ENCODE peak calls at places on chromosomes 5 and 9, in four cellular contexts. T is heart left ventricle; I is SJSA1; B is Jurkat, Clone E6-1. Q is an unnamed sample.
A peak's percentile ranks its signal among the peaks of the same experiment; 100 is the strongest.

GRCh38 chr9:89576404-89576824 is 28.4 kb upstream of the GADD45G start:
- DNase-seq in B (peak; percentile 54), I (peak; percentile 15), T (no peak), Q (peak; percentile 60)

GRCh38 chr5:131999991-132000490 is 11.4 kb downstream of the ACSL6 start:
- DNase-seq in T (no peak), I (no peak), B (no peak), Q (no peak)

GRCh38 chr9:133914483-133915342 is 77.4 kb downstream of the VAV2 start:
- DNase-seq in B (peak; percentile 16), I (no peak), T (no peak), Q (no peak)

GRCh38 chr5:148910686-148911361 is 84.4 kb downstream of the ADRB2 start:
- DNase-seq in I (peak; percentile 99), T (no peak), B (no peak), Q (no peak)

GRCh38 chr9:133369419-133369818 is 6.4 kb downstream of the SURF4 start:
- DNase-seq in I (no peak), B (no peak), T (no peak), Q (no peak)

GRCh38 chr9:70581214-70581966 is 166.9 kb upstream of the KLF9 start:
- DNase-seq in B (no peak), I (no peak), T (no peak), Q (no peak)

GRCh38 chr9:18896531-18897179 is 136.4 kb downstream of the SAXO1 start:
- DNase-seq in I (no peak), B (peak; percentile 69), T (no peak), Q (no peak)

GRCh38 chr9:561430-561829 is 280.1 kb upstream of the DMRT1 start:
- DNase-seq in B (no peak), T (no peak), I (peak; percentile 12), Q (no peak)

GRCh38 chr5:98096155-98096554 is 677.3 kb upstream of the RGMB start:
- DNase-seq in I (peak; percentile 43), T (no peak), B (no peak), Q (no peak)

GRCh38 chr9:134225186-134225585 is 60.8 kb upstream of the RNU6ATAC start:
- DNase-seq in T (no peak), B (no peak), I (no peak), Q (no peak)

GRCh38 chr9:126148523-126148870 is 178.1 kb upstream of the MVB12B start:
- DNase-seq in B (no peak), T (no peak), I (no peak), Q (no peak)

GRCh38 chr5:54514269-54514668 is 3.3 kb upstream of the SNX18 start:
- DNase-seq in T (no peak), I (no peak), B (no peak), Q (no peak)

GRCh38 chr9:134689320-134690181 is 47.9 kb downstream of the COL5A1 start:
- DNase-seq in B (no peak), T (peak; percentile 66), I (peak; percentile 48), Q (peak; percentile 63)

GRCh38 chr5:14790220-14790619 is 81.4 kb downstream of the ANKH start:
- DNase-seq in I (no peak), B (no peak), T (no peak), Q (no peak)

GRCh38 chr9:118928723-118929122 is 440.5 kb downstream of the BRINP1 start:
- DNase-seq in B (no peak), I (no peak), T (no peak), Q (no peak)

GRCh38 chr5:40628428-40628827 is 51.3 kb upstream of the PTGER4 start:
- DNase-seq in I (no peak), T (no peak), B (no peak), Q (no peak)

GRCh38 chr5:159817262-159818029 is 98.8 kb upstream of the ADRA1B start:
- DNase-seq in B (no peak), T (no peak), I (no peak), Q (no peak)

GRCh38 chr5:137791387-137791786 is 37.2 kb upstream of the HNRNPA0 start:
- DNase-seq in B (no peak), T (no peak), I (no peak), Q (no peak)

GRCh38 chr9:13083973-13084528 is 195.4 kb downstream of the MPDZ start:
- DNase-seq in B (no peak), I (no peak), T (no peak), Q (no peak)

GRCh38 chr9:136494531-136495215 is 11.8 kb upstream of the SEC16A start:
- DNase-seq in B (no peak), I (no peak), T (no peak), Q (no peak)

GRCh38 chr9:133161542-133161950 is 2.2 kb downstream of the GBGT1 start:
- DNase-seq in T (no peak), B (no peak), I (no peak), Q (no peak)

GRCh38 chr5:54742417-54742889 is 224.9 kb downstream of the SNX18 start:
- DNase-seq in T (no peak), I (peak; percentile 70), B (no peak), Q (no peak)

GRCh38 chr5:90606539-90606938 is 47.9 kb downstream of the ADGRV1 start:
- DNase-seq in B (no peak), T (no peak), I (no peak), Q (no peak)

GRCh38 chr9:110007477-110008270 is 200.3 kb downstream of the C9orf152 start:
- DNase-seq in T (no peak), B (no peak), I (no peak), Q (no peak)

GRCh38 chr9:125405938-125406811 is 144.5 kb downstream of the GAPVD1 start:
- DNase-seq in B (no peak), T (no peak), I (no peak), Q (no peak)

GRCh38 chr5:1867815-1868143 is 14.9 kb downstream of the IRX4 start:
- DNase-seq in B (no peak), I (no peak), T (no peak), Q (no peak)

GRCh38 chr5:68071731-68072130 is 143.8 kb upstream of the PIK3R1 start:
- DNase-seq in T (no peak), I (no peak), B (no peak), Q (no peak)

DNA sequence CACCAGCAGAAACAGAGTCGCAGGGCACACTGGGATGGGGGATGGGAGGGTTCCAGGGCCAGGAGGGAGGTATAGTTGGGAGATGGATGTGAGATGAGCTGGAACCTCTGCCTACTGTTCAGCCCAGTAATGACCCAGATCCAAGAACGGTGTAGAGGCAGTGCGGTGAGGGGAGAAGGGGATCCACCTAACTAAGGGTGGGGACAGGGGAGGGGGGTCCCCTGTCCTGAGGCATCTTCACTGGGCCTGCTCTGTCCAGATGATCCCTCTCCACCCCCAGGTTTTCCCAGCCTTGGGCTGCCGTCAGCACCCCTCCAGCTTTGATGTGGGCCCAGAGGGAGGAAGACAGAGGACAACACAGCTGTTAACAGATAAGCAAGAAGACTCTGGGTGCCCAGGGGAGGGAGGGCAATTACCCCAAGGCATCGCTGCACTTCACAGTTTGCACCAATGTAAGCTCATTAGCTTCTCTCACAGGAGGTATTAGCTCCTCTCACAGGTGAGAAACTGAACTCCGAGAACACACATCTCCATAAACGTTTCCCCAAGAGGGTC is 19.3 kb downstream of the BICD2 start:
- DNase-seq in I (no peak), B (no peak), T (no peak), Q (no peak)
- H3K4me3 ChIP-seq in I (no peak overlapping the region), B (no peak overlapping the region), T (no peak overlapping the region), Q (no peak overlapping the region)

GRCh38 chr5:154197801-154198461 is 7.4 kb downstream of the GALNT10 start:
- DNase-seq in B (peak; percentile 61), T (no peak), I (peak; percentile 95), Q (no peak)
- H3K4me3 ChIP-seq in B (no peak overlapping the region), T (no peak overlapping the region), I (no peak overlapping the region), Q (no peak overlapping the region)

GRCh38 chr5:133599600-133599999 is 12.7 kb downstream of the FSTL4 start:
- DNase-seq in T (no peak), B (no peak), I (no peak), Q (no peak)

GRCh38 chr5:133602829-133603380 is 9.4 kb downstream of the FSTL4 start:
- DNase-seq in I (no peak), T (no peak), B (no peak), Q (no peak)

GRCh38 chr5:133596049-133596448 is 16.3 kb downstream of the FSTL4 start:
- DNase-seq in I (no peak), T (no peak), B (no peak), Q (no peak)

GRCh38 chr5:133595465-133595864 is 16.9 kb downstream of the FSTL4 start:
- DNase-seq in I (no peak), T (no peak), B (no peak), Q (no peak)

DNA sequence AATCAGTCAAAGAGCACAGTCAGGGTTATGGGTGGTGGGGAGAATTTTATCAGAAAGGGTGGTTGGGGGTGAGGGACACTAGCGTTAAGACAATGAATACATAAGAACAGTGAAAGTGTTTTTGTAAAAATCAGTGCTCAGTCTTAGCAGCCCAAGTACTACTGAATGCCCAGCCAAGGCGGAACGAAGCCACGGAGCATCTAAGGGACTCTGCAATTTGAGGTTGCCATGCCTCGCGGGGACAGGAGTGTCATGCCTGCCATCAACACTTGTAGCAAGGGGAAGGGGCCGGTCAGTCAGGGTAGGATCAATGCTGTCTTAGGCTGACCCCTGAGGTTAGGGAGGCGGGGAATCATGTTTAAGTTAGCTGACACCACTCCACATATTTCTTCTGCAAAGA is 13.3 kb downstream of the FSTL4 start:
- DNase-seq in T (no peak), I (no peak), B (no peak), Q (no peak)
- H3K4me3 ChIP-seq in T (no peak overlapping the region), I (no peak overlapping the region), B (no peak overlapping the region), Q (no peak overlapping the region)

GRCh38 chr9:73039916-73040263 is 87.0 kb upstream of the ALDH1A1 start:
- DNase-seq in T (no peak), B (no peak), I (no peak), Q (no peak)

GRCh38 chr9:73038089-73038509 is 85.2 kb upstream of the ALDH1A1 start:
- DNase-seq in I (no peak), B (no peak), T (no peak), Q (no peak)

GRCh38 chr9:73038613-73039012 is 85.8 kb upstream of the ALDH1A1 start:
- DNase-seq in B (no peak), T (peak; percentile 21), I (peak; percentile 28), Q (no peak)

GRCh38 chr9:73039253-73039915 is 86.5 kb upstream of the ALDH1A1 start:
- DNase-seq in T (peak; percentile 22), I (no peak), B (no peak), Q (no peak)

GRCh38 chr9:73037613-73038012 is 84.8 kb upstream of the ALDH1A1 start:
- DNase-seq in I (peak; percentile 52), T (no peak), B (peak; percentile 29), Q (no peak)
- H3K4me3 ChIP-seq in I (no peak overlapping the region), T (no peak overlapping the region), B (no peak overlapping the region), Q (no peak overlapping the region)

DNA sequence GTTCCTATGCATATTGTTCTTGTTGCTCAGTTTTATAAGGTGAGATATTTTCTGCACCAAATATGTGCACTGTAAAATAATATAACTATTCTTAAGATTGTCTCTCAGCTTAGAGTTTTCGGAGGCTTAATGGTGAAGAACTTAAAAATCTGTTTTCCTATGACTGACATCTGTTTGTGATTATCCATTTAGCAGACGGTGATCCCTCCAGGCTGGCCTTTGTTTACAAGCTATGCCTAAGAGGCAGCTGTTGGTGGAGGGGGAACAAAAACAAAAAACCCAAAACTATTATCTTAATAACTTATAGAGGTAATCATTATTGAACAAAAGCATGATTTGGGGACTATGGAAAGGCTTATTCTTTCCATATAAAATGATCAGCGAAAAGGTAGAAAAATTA is 660 bp downstream of the PDCD1LG2 start:
- DNase-seq in T (no peak), I (peak; percentile 43), B (no peak), Q (no peak)
- H3K4me3 ChIP-seq in T (no peak overlapping the region), I (peak overlapping the region; percentile 35), B (no peak overlapping the region), Q (no peak overlapping the region)

GRCh38 chr9:129667378-129667777 is 1.9 kb downstream of the PRRX2 start:
- DNase-seq in T (no peak), I (no peak), B (no peak), Q (no peak)
- H3K4me3 ChIP-seq in T (no peak overlapping the region), I (no peak overlapping the region), B (no peak overlapping the region), Q (no peak overlapping the region)

GRCh38 chr9:92463989-92464388 is 18.3 kb downstream of the ASPN start:
- DNase-seq in B (no peak), T (no peak), I (peak; percentile 34), Q (no peak)
- H3K4me3 ChIP-seq in B (no peak overlapping the region), T (no peak overlapping the region), I (no peak overlapping the region), Q (no peak overlapping the region)